ENCODE peak calls at places on chromosomes 7 and 10, in ten cellular contexts. One of them, this sample, is unnamed.

GRCh38 chr10:33612116-33612515 is 277.6 kb upstream of the NRP1 start:
- DNase-seq in tibial nerve: no peak
- DNase-seq in cardiac fibroblast: peak; percentile 32
- DNase-seq in CD8-positive, alpha-beta T cell: no peak
- DNase-seq in A549: no peak
- DNase-seq in B cell: no peak
- DNase-seq in epithelial cell of esophagus: peak; percentile 92
- DNase-seq in astrocyte: peak; percentile 8
- DNase-seq in spleen: no peak
- DNase-seq in GM10248: no peak
- DNase-seq in this sample: no peak

GRCh38 chr10:96641396-96641795 is 54.6 kb upstream of the TM9SF3 start:
- DNase-seq in tibial nerve: no peak
- DNase-seq in cardiac fibroblast: no peak
- DNase-seq in CD8-positive, alpha-beta T cell: no peak
- DNase-seq in A549: no peak
- DNase-seq in B cell: no peak
- DNase-seq in epithelial cell of esophagus: no peak
- DNase-seq in astrocyte: no peak
- DNase-seq in spleen: no peak
- DNase-seq in GM10248: no peak
- DNase-seq in this sample: no peak

GRCh38 chr7:132520591-132520990 is 55.7 kb downstream of the PLXNA4 start:
- DNase-seq in tibial nerve: no peak
- DNase-seq in cardiac fibroblast: no peak
- DNase-seq in CD8-positive, alpha-beta T cell: no peak
- DNase-seq in A549: no peak
- DNase-seq in B cell: no peak
- DNase-seq in epithelial cell of esophagus: no peak
- DNase-seq in astrocyte: no peak
- DNase-seq in spleen: no peak
- DNase-seq in GM10248: no peak
- DNase-seq in this sample: no peak

GRCh38 chr10:72084094-72084459 is 4.3 kb downstream of the SPOCK2 start:
- DNase-seq in tibial nerve: no peak
- DNase-seq in cardiac fibroblast: no peak
- DNase-seq in CD8-positive, alpha-beta T cell: peak; percentile 53
- DNase-seq in A549: no peak
- DNase-seq in B cell: no peak
- DNase-seq in epithelial cell of esophagus: no peak
- DNase-seq in astrocyte: no peak
- DNase-seq in spleen: peak; percentile 72
- DNase-seq in GM10248: no peak
- DNase-seq in this sample: no peak

GRCh38 chr7:13860734-13861133 is 128.7 kb downstream of the ETV1 start:
- DNase-seq in tibial nerve: no peak
- DNase-seq in cardiac fibroblast: no peak
- DNase-seq in CD8-positive, alpha-beta T cell: no peak
- DNase-seq in A549: no peak
- DNase-seq in B cell: no peak
- DNase-seq in epithelial cell of esophagus: peak; percentile 57
- DNase-seq in astrocyte: no peak
- DNase-seq in spleen: no peak
- DNase-seq in GM10248: no peak
- DNase-seq in this sample: no peak

GRCh38 chr7:2732959-2733584 is 45.1 kb downstream of the AMZ1 start:
- DNase-seq in tibial nerve: no peak
- DNase-seq in cardiac fibroblast: peak; percentile 77
- DNase-seq in CD8-positive, alpha-beta T cell: no peak
- DNase-seq in A549: no peak
- DNase-seq in B cell: no peak
- DNase-seq in epithelial cell of esophagus: peak; percentile 90
- DNase-seq in astrocyte: peak; percentile 65
- DNase-seq in spleen: peak; percentile 67
- DNase-seq in GM10248: no peak
- DNase-seq in this sample: no peak

GRCh38 chr10:110827410-110827809 is 44.3 kb upstream of the PDCD4 start:
- DNase-seq in tibial nerve: no peak
- DNase-seq in cardiac fibroblast: peak; percentile 26
- DNase-seq in CD8-positive, alpha-beta T cell: no peak
- DNase-seq in A549: no peak
- DNase-seq in B cell: no peak
- DNase-seq in epithelial cell of esophagus: peak; percentile 93
- DNase-seq in astrocyte: peak; percentile 55
- DNase-seq in spleen: no peak
- DNase-seq in GM10248: no peak
- DNase-seq in this sample: peak; percentile 51

GRCh38 chr10:1177936-1178335 is 121.8 kb downstream of the WDR37 start:
- DNase-seq in tibial nerve: no peak
- DNase-seq in cardiac fibroblast: no peak
- DNase-seq in CD8-positive, alpha-beta T cell: no peak
- DNase-seq in A549: no peak
- DNase-seq in B cell: no peak
- DNase-seq in epithelial cell of esophagus: no peak
- DNase-seq in astrocyte: no peak
- DNase-seq in spleen: no peak
- DNase-seq in GM10248: no peak
- DNase-seq in this sample: no peak

GRCh38 chr7:5596046-5596895 is 172.6 kb upstream of the TNRC18 start:
- DNase-seq in tibial nerve: peak; percentile 74
- DNase-seq in cardiac fibroblast: peak; percentile 94
- DNase-seq in CD8-positive, alpha-beta T cell: peak; percentile 56
- DNase-seq in A549: peak; percentile 84
- DNase-seq in B cell: peak; percentile 41
- DNase-seq in epithelial cell of esophagus: peak; percentile 96
- DNase-seq in astrocyte: peak; percentile 94
- DNase-seq in spleen: peak; percentile 88
- DNase-seq in GM10248: peak; percentile 80
- DNase-seq in this sample: peak; percentile 92

GRCh38 chr7:22141355-22141754 is 195.7 kb upstream of the CDCA7L start:
- DNase-seq in tibial nerve: no peak
- DNase-seq in cardiac fibroblast: no peak
- DNase-seq in CD8-positive, alpha-beta T cell: no peak
- DNase-seq in A549: no peak
- DNase-seq in B cell: no peak
- DNase-seq in epithelial cell of esophagus: no peak
- DNase-seq in astrocyte: no peak
- DNase-seq in spleen: no peak
- DNase-seq in GM10248: no peak
- DNase-seq in this sample: no peak

GRCh38 chr7:115676080-115676479 is 354.5 kb downstream of the TFEC start:
- DNase-seq in tibial nerve: no peak
- DNase-seq in cardiac fibroblast: peak; percentile 63
- DNase-seq in CD8-positive, alpha-beta T cell: no peak
- DNase-seq in A549: no peak
- DNase-seq in B cell: no peak
- DNase-seq in epithelial cell of esophagus: peak; percentile 57
- DNase-seq in astrocyte: peak; percentile 36
- DNase-seq in spleen: no peak
- DNase-seq in GM10248: no peak
- DNase-seq in this sample: no peak
- TF ChIP-seq CTCF in tibial nerve: no peak
- TF ChIP-seq CTCF in cardiac fibroblast: no peak
- TF ChIP-seq CTCF in CD8-positive, alpha-beta T cell: no peak
- TF ChIP-seq CTCF in A549: peak; percentile 57
- TF ChIP-seq CTCF in B cell: no peak
- TF ChIP-seq CTCF in epithelial cell of esophagus: peak; percentile 41
- TF ChIP-seq CTCF in astrocyte: peak; percentile 38
- TF ChIP-seq CTCF in spleen: no peak
- TF ChIP-seq CTCF in GM10248: no peak
- TF ChIP-seq CTCF in this sample: no peak

DNA sequence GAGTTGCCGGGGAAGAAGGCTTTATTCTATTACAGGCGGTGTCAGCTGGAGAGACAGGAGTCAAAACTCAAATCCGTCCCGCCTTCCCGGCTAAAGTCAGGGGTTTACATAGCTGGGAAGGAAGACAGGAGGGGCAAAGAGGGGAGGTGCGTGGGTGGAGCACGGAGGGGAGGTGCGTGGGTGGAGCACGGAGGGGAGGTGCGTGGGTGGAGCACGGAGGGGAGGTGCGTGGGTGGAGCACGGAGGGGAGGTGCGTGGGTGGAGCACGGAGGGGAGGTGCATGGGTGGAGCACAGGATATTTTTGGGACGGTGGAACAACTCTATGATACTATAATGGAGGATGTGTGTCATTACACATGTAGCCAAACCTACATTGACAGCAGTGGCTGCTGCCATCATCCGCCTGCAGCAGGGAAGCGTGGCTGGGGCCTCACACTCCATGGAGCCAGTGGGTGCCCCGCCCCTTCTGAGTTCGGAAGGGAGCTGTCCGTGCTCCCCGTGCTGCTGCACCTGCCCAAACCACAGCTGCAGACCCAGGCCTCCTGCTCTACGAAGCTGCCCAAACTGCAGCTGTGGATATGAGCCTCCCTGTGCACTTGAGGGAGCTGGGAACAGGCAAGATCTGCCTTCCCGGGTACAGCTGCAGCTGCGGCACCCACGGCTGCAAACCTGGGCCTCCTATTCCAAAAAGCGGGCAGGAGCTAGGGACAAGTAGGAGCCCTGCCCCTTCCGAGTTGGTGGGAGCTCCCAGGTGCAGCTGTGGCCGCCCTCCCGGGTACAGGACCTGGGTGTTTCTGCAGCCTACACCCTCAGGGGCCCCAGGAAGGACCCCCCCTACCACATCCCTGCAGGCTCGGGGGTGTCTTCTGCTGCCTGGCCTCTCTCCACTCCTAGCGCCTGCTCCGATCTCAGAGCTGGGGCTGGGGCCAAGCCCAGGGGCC is 119.4 kb downstream of the DYNC2I1 start:
- DNase-seq in tibial nerve: no peak
- DNase-seq in cardiac fibroblast: no peak
- DNase-seq in CD8-positive, alpha-beta T cell: no peak
- DNase-seq in A549: no peak
- DNase-seq in B cell: no peak
- DNase-seq in epithelial cell of esophagus: no peak
- DNase-seq in astrocyte: no peak
- DNase-seq in spleen: no peak
- DNase-seq in GM10248: no peak
- DNase-seq in this sample: no peak
- TF ChIP-seq CTCF in tibial nerve: no peak
- TF ChIP-seq CTCF in cardiac fibroblast: no peak
- TF ChIP-seq CTCF in CD8-positive, alpha-beta T cell: no peak
- TF ChIP-seq CTCF in A549: no peak
- TF ChIP-seq CTCF in B cell: no peak
- TF ChIP-seq CTCF in epithelial cell of esophagus: no peak
- TF ChIP-seq CTCF in astrocyte: no peak
- TF ChIP-seq CTCF in spleen: no peak
- TF ChIP-seq CTCF in GM10248: no peak
- TF ChIP-seq CTCF in this sample: no peak

GRCh38 chr10:3803295-3803883 is 18.4 kb upstream of the KLF6 start:
- DNase-seq in tibial nerve: no peak
- DNase-seq in cardiac fibroblast: no peak
- DNase-seq in CD8-positive, alpha-beta T cell: no peak
- DNase-seq in A549: no peak
- DNase-seq in B cell: no peak
- DNase-seq in epithelial cell of esophagus: peak; percentile 72
- DNase-seq in astrocyte: no peak
- DNase-seq in spleen: no peak
- DNase-seq in GM10248: no peak
- DNase-seq in this sample: no peak
- TF ChIP-seq CTCF in tibial nerve: no peak
- TF ChIP-seq CTCF in cardiac fibroblast: no peak
- TF ChIP-seq CTCF in CD8-positive, alpha-beta T cell: no peak
- TF ChIP-seq CTCF in A549: no peak
- TF ChIP-seq CTCF in B cell: no peak
- TF ChIP-seq CTCF in epithelial cell of esophagus: no peak
- TF ChIP-seq CTCF in astrocyte: no peak
- TF ChIP-seq CTCF in spleen: no peak
- TF ChIP-seq CTCF in GM10248: no peak
- TF ChIP-seq CTCF in this sample: no peak

DNA sequence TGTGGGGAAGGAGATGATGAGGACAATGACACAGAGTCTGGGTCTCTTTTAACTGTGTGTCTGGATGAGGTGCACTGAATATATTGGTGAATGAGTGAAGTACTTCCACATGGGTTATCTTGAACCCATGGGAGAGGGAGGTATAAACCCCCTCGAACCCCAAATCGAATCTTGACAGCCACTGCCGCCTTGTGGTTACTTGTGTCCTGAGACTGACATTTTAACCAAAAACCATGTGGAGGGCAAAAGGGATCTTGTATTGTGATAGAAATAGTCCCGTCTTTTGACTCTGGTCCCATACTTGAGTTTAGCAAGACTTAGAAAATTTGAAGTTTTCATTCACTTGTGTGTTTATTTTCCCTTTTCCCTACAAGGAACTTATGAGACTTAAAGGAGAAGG is 283.3 kb downstream of the PHTF2 start:
- DNase-seq in tibial nerve: no peak
- DNase-seq in cardiac fibroblast: no peak
- DNase-seq in CD8-positive, alpha-beta T cell: no peak
- DNase-seq in A549: no peak
- DNase-seq in B cell: no peak
- DNase-seq in epithelial cell of esophagus: no peak
- DNase-seq in astrocyte: no peak
- DNase-seq in spleen: no peak
- DNase-seq in GM10248: no peak
- DNase-seq in this sample: no peak
- TF ChIP-seq CTCF in tibial nerve: no peak
- TF ChIP-seq CTCF in cardiac fibroblast: no peak
- TF ChIP-seq CTCF in CD8-positive, alpha-beta T cell: no peak
- TF ChIP-seq CTCF in A549: no peak
- TF ChIP-seq CTCF in B cell: no peak
- TF ChIP-seq CTCF in epithelial cell of esophagus: no peak
- TF ChIP-seq CTCF in astrocyte: no peak
- TF ChIP-seq CTCF in spleen: no peak
- TF ChIP-seq CTCF in GM10248: no peak
- TF ChIP-seq CTCF in this sample: no peak

DNA sequence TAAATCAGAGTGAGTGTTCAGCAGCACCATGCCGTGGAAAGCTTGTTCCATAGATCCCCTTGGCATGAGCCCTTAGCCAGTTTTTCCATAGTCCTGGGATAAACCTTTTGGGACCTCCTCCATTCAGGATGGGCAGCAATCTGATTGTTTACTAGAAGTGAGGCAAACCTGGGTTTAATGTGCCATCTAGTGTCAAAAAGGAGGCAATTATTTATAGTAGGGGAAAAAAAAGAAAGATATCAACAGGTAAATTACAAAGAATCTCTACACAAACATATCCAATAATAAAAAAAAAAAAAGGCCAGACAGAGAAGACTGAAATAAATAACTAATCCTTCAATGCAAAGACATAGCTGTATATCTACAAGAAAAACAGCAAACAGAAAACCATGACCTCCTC is 229.0 kb upstream of the STK17A start:
- DNase-seq in tibial nerve: no peak
- DNase-seq in cardiac fibroblast: no peak
- DNase-seq in CD8-positive, alpha-beta T cell: no peak
- DNase-seq in A549: no peak
- DNase-seq in B cell: no peak
- DNase-seq in epithelial cell of esophagus: no peak
- DNase-seq in astrocyte: no peak
- DNase-seq in spleen: no peak
- DNase-seq in GM10248: no peak
- DNase-seq in this sample: no peak
- TF ChIP-seq CTCF in tibial nerve: no peak
- TF ChIP-seq CTCF in cardiac fibroblast: peak; percentile 8
- TF ChIP-seq CTCF in CD8-positive, alpha-beta T cell: no peak
- TF ChIP-seq CTCF in A549: no peak
- TF ChIP-seq CTCF in B cell: no peak
- TF ChIP-seq CTCF in epithelial cell of esophagus: peak; percentile 12
- TF ChIP-seq CTCF in astrocyte: no peak
- TF ChIP-seq CTCF in spleen: no peak
- TF ChIP-seq CTCF in GM10248: no peak
- TF ChIP-seq CTCF in this sample: peak; percentile 32

GRCh38 chr10:49161411-49161997 is 26.7 kb downstream of the TMEM273 start:
- DNase-seq in tibial nerve: no peak
- DNase-seq in cardiac fibroblast: peak; percentile 60
- DNase-seq in CD8-positive, alpha-beta T cell: no peak
- DNase-seq in A549: no peak
- DNase-seq in B cell: no peak
- DNase-seq in epithelial cell of esophagus: peak; percentile 33
- DNase-seq in astrocyte: peak; percentile 54
- DNase-seq in spleen: no peak
- DNase-seq in GM10248: no peak
- DNase-seq in this sample: peak; percentile 65
- TF ChIP-seq CTCF in tibial nerve: no peak
- TF ChIP-seq CTCF in cardiac fibroblast: peak; percentile 51
- TF ChIP-seq CTCF in CD8-positive, alpha-beta T cell: no peak
- TF ChIP-seq CTCF in A549: no peak
- TF ChIP-seq CTCF in B cell: no peak
- TF ChIP-seq CTCF in epithelial cell of esophagus: peak; percentile 34
- TF ChIP-seq CTCF in astrocyte: peak; percentile 32
- TF ChIP-seq CTCF in spleen: no peak
- TF ChIP-seq CTCF in GM10248: no peak
- TF ChIP-seq CTCF in this sample: peak; percentile 72